ENCODE peak calls at places on chromosome 21, in nine cellular contexts. R, A, N, D, Q, V, K, E and P are unnamed samples.

GRCh38 chr21:29829514-29830255 is 110.1 kb downstream of the GRIK1 start:
- DNase-seq in V (no peak), Q (no peak), E (no peak), D (no peak), N (no peak), K (peak), A (no peak), R (no peak), P (no peak)

GRCh38 chr21:38611262-38611661 is 113.0 kb upstream of the ERG start:
- DNase-seq in K (no peak), Q (no peak), V (no peak), A (no peak), D (no peak), E (no peak), N (no peak), R (no peak), P (no peak)

GRCh38 chr21:15058718-15059316 is 6.0 kb downstream of the NRIP1 start:
- DNase-seq in D (no peak), K (peak), N (no peak), R (no peak), E (no peak), Q (no peak), A (peak), V (no peak), P (no peak)

GRCh38 chr21:46355161-46356004 is 31.4 kb downstream of the PCNT start:
- DNase-seq in Q (no peak), K (no peak), N (no peak), R (no peak), E (no peak), D (no peak), A (no peak), V (no peak), P (no peak)

GRCh38 chr21:14361958-14362357 is 21.0 kb downstream of the HSPA13 start:
- DNase-seq in R (no peak), Q (no peak), D (no peak), E (no peak), K (no peak), V (no peak), N (no peak), A (no peak), P (no peak)

GRCh38 chr21:26888931-26889330 is 43.7 kb upstream of the ADAMTS1 start:
- DNase-seq in D (no peak), Q (no peak), V (no peak), E (no peak), A (no peak), K (no peak), R (no peak), N (no peak), P (no peak)

GRCh38 chr21:26811031-26811430 is 34.2 kb downstream of the ADAMTS1 start:
- DNase-seq in V (no peak), A (peak), N (no peak), E (no peak), Q (no peak), R (no peak), K (no peak), D (no peak), P (no peak)

GRCh38 chr21:38929137-38929536 is 123.4 kb downstream of the ETS2 start:
- DNase-seq in R (no peak), E (no peak), Q (no peak), N (no peak), K (no peak), A (no peak), D (no peak), V (no peak), P (no peak)

GRCh38 chr21:14762734-14763694 is 216.9 kb upstream of the SAMSN1 start:
- DNase-seq in V (no peak), D (no peak), N (no peak), R (no peak), A (no peak), Q (no peak), E (no peak), K (no peak), P (no peak)